ENCODE peak calls at places on chromosomes 4 and X, in five cellular contexts. O, F, I, N and B are unnamed samples.

GRCh38 chr4:131093303-131093702 is 1997.4 kb downstream of the C4orf33 start:
- DNase-seq in O (no peak), I (no peak), N (no peak), F (no peak), B (no peak)

GRCh38 chr4:85776091-85776490 is 301.1 kb downstream of the ARHGAP24 start:
- DNase-seq in N (peak), F (no peak), I (no peak), O (no peak), B (no peak)

GRCh38 chr4:75881476-75881875 is 20.8 kb downstream of the PPEF2 start:
- DNase-seq in O (no peak), N (no peak), I (no peak), F (no peak), B (no peak)

GRCh38 chrX:18574591-18574990 is 97.3 kb downstream of the RS1 start:
- DNase-seq in N (peak), O (peak), F (peak), I (peak), B (peak)

GRCh38 chr4:122117743-122118142 is 34.4 kb upstream of the BLTP1 start:
- DNase-seq in F (no peak), O (no peak), I (peak), N (peak), B (no peak)

GRCh38 chr4:124711469-124712416 is 789 bp downstream of the ANKRD50 start:
- DNase-seq in I (peak), N (peak), O (peak), F (peak), B (peak)

GRCh38 chrX:636971-637659 is 6.5 kb downstream of the SHOX start:
- DNase-seq in O (no peak), F (no peak), N (no peak), I (no peak), B (no peak)

GRCh38 chrX:2383735-2384134 is 117.0 kb downstream of the DHRSX start:
- DNase-seq in N (no peak), I (no peak), F (no peak), O (no peak), B (no peak)

GRCh38 chr4:119559044-119559647 is 69.5 kb downstream of the PDE5A start:
- DNase-seq in N (peak), I (peak), F (no peak), O (no peak), B (no peak)

GRCh38 chr4:83582289-83582756 is 46.4 kb downstream of the GPAT3 start:
- DNase-seq in F (no peak), O (peak), I (peak), N (peak), B (peak)

GRCh38 chrX:72569786-72570185 is 2.9 kb downstream of the HDAC8 start:
- DNase-seq in O (no peak), F (no peak), I (peak), N (no peak), B (no peak)

GRCh38 chr4:77014256-77014655 is 61.5 kb downstream of the CCNI start:
- DNase-seq in F (no peak), O (no peak), I (no peak), N (no peak), B (no peak)

GRCh38 chr4:95754667-95755066 is 85.2 kb upstream of the PDHA2 start:
- DNase-seq in I (no peak), O (no peak), N (no peak), F (no peak), B (no peak)

GRCh38 chrX:4277122-4277521 is 563.7 kb upstream of the PRKX start:
- DNase-seq in F (no peak), O (no peak), I (no peak), N (no peak), B (peak)

GRCh38 chr4:33649015-33649414 is 2595.3 kb downstream of the ARAP2 start:
- DNase-seq in F (no peak), I (peak), O (no peak), N (peak), B (peak)

GRCh38 chrX:8607326-8607725 is 124.6 kb downstream of the ANOS1 start:
- DNase-seq in F (no peak), O (no peak), I (peak), N (no peak), B (no peak)

GRCh38 chrX:106933538-106933961 is 13.3 kb downstream of the CLDN2 start:
- DNase-seq in F (no peak), O (peak), N (no peak), I (no peak), B (no peak)

GRCh38 chr4:139453041-139453370 is 915 bp upstream of the RAB33B start:
- DNase-seq in N (no peak), O (no peak), F (no peak), I (peak), B (no peak)

GRCh38 chr4:127747883-127748282 is 17.7 kb downstream of the SLC25A31 start:
- DNase-seq in F (no peak), N (no peak), O (no peak), I (no peak), B (no peak)

GRCh38 chr4:141759796-141760425 is 123.5 kb downstream of the IL15 start:
- DNase-seq in N (no peak), I (peak), F (no peak), O (no peak), B (no peak)

GRCh38 chr4:26992657-26993361 is 132.2 kb downstream of the STIM2 start:
- DNase-seq in F (no peak), O (peak), I (peak), N (peak), B (no peak)

DNA sequence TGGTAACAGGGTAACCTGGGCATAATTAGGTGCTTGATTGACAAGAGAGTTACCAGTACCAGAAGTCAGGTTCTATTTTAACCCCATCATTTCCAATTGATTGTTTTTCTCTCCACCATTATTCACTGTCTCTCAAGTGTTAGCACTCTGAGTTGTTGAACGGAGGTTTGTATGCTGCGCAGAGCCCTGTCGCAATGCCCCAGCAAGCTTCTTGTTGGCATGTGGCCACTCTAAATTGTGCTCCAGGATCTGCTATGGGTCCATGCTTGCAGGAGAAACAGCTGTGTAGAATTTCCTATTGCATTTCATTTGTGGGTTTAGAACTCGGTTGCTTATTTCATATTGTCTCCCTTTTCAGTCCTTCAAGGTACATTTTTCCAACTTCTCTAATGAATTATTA is 98.2 kb downstream of the KLHL8 start:
- DNase-seq in N (peak), F (no peak), O (no peak), I (no peak), B (no peak)
- H3K4me3 ChIP-seq in N (no peak), F (no peak), O (no peak), I (no peak), B (no peak)

GRCh38 chr4:1721003-1721665 is at the start of the genes TACC3 and TMEM129:
- DNase-seq in N (peak), I (peak), O (peak), F (peak), B (peak)

GRCh38 chr4:1722551-1723071 is 1.3 kb downstream of the TACC3 start:
- DNase-seq in N (no peak), I (no peak), F (no peak), O (no peak), B (no peak)

GRCh38 chr4:1718095-1718850 is 2.9 kb downstream of the TMEM129 start:
- DNase-seq in F (no peak), I (no peak), N (no peak), O (no peak), B (no peak)

GRCh38 chr4:1721666-1722550 is 587 bp downstream of the TACC3 start:
- DNase-seq in N (no peak), O (no peak), F (no peak), I (peak), B (no peak)

DNA sequence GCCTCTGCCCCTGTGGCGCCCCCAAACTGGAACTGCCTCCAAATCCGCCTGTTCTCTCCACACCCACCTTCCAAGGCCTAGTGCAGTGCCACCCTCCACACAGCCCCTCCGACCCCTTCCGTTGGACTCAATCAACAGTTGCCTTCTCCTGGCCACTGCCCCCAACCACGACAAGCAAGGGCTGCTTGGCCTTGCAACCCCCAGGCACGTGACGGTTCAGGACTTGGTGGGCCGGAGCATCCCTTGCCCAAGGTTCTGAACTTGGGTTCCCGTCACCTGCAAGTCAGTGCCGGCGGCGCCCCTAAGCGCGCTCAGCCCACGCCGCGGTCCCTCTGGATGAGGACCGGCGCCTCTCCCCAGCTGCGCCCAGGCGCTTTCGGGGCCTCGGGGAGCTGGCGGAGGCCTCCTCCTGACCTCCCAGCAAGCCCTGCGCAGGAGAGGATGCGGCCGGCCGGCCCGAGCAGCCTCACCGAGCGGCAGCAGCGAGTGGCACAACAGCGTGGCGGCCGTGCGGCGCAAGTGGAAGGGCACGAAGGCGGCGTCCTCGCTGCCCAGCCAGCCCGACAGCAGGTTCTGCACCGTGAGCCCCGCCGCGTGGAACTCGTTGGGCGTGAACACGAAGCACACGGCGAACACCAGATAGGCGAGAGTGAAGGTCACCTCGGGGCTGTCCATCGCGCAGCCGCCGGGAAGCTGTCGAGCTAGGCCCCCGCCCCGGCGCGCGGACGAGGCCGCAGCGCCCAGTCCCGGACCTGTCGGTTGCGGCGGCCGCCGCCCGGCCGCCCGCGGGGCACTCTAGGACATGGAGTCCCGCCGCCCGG is 750 bp downstream of the TMEM129 start:
- DNase-seq in O (peak), I (peak), N (peak), F (no peak), B (no peak)
- H3K4me3 ChIP-seq in O (peak), I (peak), N (peak), F (peak), B (peak)

DNA sequence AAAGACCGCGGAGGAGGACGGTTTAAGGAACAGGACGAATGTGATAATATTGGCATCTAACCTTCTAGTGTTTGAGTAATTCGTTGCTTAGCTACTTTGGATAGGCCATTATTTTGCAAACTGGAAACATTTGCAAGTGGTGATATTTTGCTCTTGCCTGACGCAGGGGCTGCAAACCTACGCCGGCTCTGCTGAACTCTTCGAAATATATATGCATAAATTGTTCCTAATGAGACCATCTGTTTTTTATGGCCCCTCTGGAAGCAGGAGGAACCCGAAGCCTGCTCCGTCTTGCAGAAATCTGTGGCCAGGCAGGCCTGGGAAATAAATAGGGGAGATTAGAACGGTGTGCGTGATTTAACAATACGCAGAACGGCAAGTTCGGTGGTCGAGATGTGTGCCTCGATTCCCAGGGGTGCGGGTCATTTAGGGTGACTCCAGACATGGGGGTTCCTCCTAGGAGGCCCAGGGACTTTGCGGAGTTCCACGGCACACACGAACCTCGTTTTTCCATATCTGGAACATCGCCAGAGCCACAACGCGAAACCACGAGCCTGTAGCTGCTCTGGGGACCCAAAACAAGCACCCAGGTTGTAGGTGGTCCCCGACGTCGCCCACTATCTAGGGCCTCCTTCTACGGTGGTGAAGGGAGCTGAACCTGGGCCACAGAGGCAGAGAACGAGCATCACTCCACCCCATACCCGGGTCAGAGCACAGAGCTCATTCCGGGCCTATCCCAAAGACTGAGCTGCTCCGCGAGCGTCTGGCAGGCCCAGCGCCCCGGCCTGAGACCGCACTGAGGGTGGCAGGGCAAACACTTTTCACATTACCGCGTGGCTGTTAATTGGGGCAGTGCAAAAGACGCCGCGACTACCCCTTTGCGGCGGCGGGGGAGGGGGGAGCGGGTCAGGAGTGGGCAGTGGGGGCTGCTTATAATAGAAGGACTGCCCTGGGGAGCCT is 89.7 kb downstream of the BCOR start:
- DNase-seq in I (no peak), O (no peak), F (no peak), N (no peak), B (no peak)
- H3K4me3 ChIP-seq in I (peak), O (no peak), F (peak), N (no peak), B (peak)

DNA sequence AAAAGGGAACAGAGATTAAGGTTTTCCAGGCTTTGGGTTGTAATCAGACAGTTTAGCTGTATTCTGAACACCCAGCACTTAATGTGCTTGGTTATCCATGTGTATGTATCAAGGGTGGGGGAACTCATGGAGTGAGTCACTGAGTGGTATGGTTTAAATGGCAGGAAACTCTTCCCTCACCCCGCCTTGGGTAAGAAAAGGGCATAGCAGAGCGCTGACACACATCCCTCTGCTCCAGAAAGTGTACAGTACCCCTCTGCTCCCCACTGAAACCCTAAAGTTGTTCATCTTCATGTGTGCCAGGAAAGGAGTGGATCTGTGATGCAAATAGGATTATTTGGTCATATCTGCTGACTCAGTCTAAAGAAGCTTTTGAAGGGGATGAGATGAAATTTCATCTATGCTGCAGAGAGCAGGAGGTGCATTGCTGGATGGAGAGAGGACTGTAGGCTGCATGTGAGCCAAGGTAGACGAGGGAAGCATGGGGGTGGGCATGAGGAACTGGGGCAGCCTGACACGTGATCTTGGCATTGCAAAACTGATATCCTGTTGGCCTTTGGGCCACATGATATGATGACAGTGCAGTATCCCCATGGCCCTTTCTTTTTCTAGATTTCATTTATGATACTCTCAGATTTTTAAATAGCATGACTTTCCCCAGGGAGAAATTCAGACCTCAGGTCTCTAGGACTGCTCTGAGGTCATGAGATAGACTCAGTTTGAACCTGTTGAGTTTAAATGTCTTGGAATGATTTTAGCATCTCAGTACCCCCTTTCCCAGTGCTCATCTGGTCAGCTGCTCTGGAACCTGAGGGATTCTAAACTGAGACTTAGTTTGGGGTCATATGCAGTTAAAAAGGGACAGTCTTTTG is 84.8 kb downstream of the TMEM164 start:
- DNase-seq in N (peak), O (no peak), I (peak), F (no peak), B (no peak)
- H3K4me3 ChIP-seq in N (no peak), O (no peak), I (peak), F (no peak), B (no peak)

GRCh38 chrX:155637714-155638113 is 25.0 kb upstream of the TMLHE start:
- DNase-seq in O (no peak), F (no peak), N (no peak), I (no peak), B (no peak)

DNA sequence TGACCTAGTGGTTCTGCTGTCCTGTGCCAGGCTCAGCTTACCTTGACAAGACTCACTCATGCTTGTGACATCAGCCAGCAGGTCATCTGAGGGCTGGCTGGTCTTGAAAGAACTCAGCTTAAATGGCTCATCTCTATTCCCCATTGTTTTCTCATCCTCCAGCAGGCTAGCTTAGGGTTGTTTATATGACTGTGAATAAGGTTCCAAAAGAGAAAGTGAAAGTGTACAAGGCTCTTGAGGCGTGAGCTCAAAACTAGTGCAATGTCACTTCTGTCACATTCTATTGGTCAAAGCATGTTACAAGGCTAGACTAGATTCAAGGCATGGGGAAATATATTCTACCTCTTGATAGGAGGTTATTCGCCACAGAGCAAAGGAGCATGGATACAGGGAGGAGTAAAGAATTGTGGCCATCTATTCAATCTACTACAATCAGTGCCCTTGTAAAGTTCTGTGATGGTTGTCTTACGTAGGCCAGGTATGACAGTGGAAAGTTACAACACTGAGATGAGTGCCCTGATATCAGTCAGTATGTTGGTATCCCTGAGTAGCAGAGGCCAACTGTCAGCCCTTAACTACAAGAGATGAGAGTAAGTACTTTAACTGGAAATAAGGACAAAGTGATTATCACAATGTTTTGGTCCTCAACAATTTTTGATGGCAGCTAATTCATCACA is 19.8 kb upstream of the TMLHE start:
- DNase-seq in F (no peak), O (no peak), N (peak), I (peak), B (no peak)
- H3K4me3 ChIP-seq in F (no peak), O (no peak), N (no peak), I (no peak), B (no peak)

GRCh38 chr4:182540496-182540895 is 297.3 kb downstream of the TENM3 start:
- DNase-seq in I (no peak), F (no peak), N (no peak), O (no peak), B (no peak)

GRCh38 chr4:182536221-182536620 is 293.0 kb downstream of the TENM3 start:
- DNase-seq in F (no peak), O (no peak), I (no peak), N (no peak), B (no peak)

GRCh38 chr4:182531555-182532162 is 288.5 kb downstream of the TENM3 start:
- DNase-seq in N (no peak), O (no peak), I (peak), F (no peak), B (no peak)

GRCh38 chr4:182533948-182534347 is 290.7 kb downstream of the TENM3 start:
- DNase-seq in I (peak), O (no peak), F (no peak), N (peak), B (no peak)

DNA sequence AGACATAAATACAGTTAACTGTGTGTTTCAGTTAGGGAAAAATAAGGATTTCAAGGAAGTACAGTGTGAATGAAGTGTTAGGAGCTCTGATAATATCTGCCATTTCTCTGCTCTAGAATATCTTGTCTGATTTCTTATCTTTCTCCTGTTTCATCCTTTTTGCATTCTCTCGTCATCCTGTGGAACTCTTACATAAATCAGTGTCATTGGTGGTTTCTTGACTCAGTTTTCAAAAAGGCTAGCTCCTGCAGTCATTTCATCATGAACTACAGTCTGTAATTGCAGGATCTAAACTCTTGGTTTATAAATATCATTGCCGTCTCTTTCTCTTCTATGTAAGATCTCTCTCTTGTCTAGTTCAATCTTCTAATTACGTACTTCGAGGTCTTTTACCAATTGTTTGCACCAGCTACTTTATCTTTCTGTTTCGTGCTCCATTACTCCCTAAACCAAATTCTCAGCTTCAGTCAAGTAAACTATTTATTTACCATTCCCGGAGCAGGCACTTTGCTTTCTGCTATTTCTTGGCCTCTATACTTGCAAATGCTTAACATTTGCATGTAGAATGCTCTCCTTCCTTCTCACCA is 293.9 kb downstream of the TENM3 start:
- DNase-seq in N (no peak), F (no peak), O (no peak), I (no peak), B (no peak)
- H3K4me3 ChIP-seq in N (no peak), F (no peak), O (no peak), I (no peak), B (no peak)

GRCh38 chr4:81032174-81032551 is 1.7 kb downstream of the BMP3 start:
- DNase-seq in N (no peak), O (no peak), I (no peak), F (no peak), B (no peak)
- H3K4me3 ChIP-seq in N (no peak), O (no peak), I (no peak), F (peak), B (no peak)